ENCODE peak calls at places on chromosomes 4 and X, in four cellular contexts. One of them, this sample, is unnamed.

GRCh38 chr4:66636321-66636720 is 909.0 kb downstream of the CENPC start:
- DNase-seq in Right ventricle myocardium superior: no peak
- DNase-seq in activated naive CD4-positive, alpha-beta T cell treated with anti-CD3 and anti-CD28 coated beads, Interleukin-2, amount 50 U/mL, for 72 hours: no peak
- DNase-seq in H9: no peak
- DNase-seq in this sample: no peak

GRCh38 chr4:80081566-80081965 is 8.5 kb upstream of the ANTXR2 start:
- DNase-seq in Right ventricle myocardium superior: no peak
- DNase-seq in activated naive CD4-positive, alpha-beta T cell treated with anti-CD3 and anti-CD28 coated beads, Interleukin-2, amount 50 U/mL, for 72 hours: no peak
- DNase-seq in H9: no peak
- DNase-seq in this sample: no peak

GRCh38 chrX:42680651-42681050 is 97.3 kb downstream of the PPP1R2C start:
- DNase-seq in Right ventricle myocardium superior: no peak
- DNase-seq in activated naive CD4-positive, alpha-beta T cell treated with anti-CD3 and anti-CD28 coated beads, Interleukin-2, amount 50 U/mL, for 72 hours: no peak
- DNase-seq in H9: peak; percentile 53
- DNase-seq in this sample: peak; percentile 39

GRCh38 chrX:68832101-68832416 is 3.2 kb downstream of the EFNB1 start:
- DNase-seq in Right ventricle myocardium superior: peak; percentile 58
- DNase-seq in activated naive CD4-positive, alpha-beta T cell treated with anti-CD3 and anti-CD28 coated beads, Interleukin-2, amount 50 U/mL, for 72 hours: peak; percentile 26
- DNase-seq in H9: peak; percentile 27
- DNase-seq in this sample: peak; percentile 24

GRCh38 chr4:182144621-182145359 is 98.4 kb upstream of the TENM3 start:
- DNase-seq in Right ventricle myocardium superior: no peak
- DNase-seq in activated naive CD4-positive, alpha-beta T cell treated with anti-CD3 and anti-CD28 coated beads, Interleukin-2, amount 50 U/mL, for 72 hours: no peak
- DNase-seq in H9: peak; percentile 36
- DNase-seq in this sample: peak; percentile 77

GRCh38 chr4:150310159-150310895 is 232.1 kb downstream of the DCLK2 start:
- DNase-seq in Right ventricle myocardium superior: no peak
- DNase-seq in activated naive CD4-positive, alpha-beta T cell treated with anti-CD3 and anti-CD28 coated beads, Interleukin-2, amount 50 U/mL, for 72 hours: no peak
- DNase-seq in H9: no peak
- DNase-seq in this sample: no peak

GRCh38 chr4:113077611-113078010 is 28.2 kb downstream of the ANK2 start:
- DNase-seq in Right ventricle myocardium superior: no peak
- DNase-seq in activated naive CD4-positive, alpha-beta T cell treated with anti-CD3 and anti-CD28 coated beads, Interleukin-2, amount 50 U/mL, for 72 hours: no peak
- DNase-seq in H9: no peak
- DNase-seq in this sample: no peak

GRCh38 chrX:21479695-21480280 is 105.6 kb downstream of the CNKSR2 start:
- DNase-seq in Right ventricle myocardium superior: no peak
- DNase-seq in activated naive CD4-positive, alpha-beta T cell treated with anti-CD3 and anti-CD28 coated beads, Interleukin-2, amount 50 U/mL, for 72 hours: peak; percentile 1
- DNase-seq in H9: no peak
- DNase-seq in this sample: peak; percentile 62

GRCh38 chr4:107640157-107640556 is 79.9 kb downstream of the PAPSS1 start:
- DNase-seq in Right ventricle myocardium superior: no peak
- DNase-seq in activated naive CD4-positive, alpha-beta T cell treated with anti-CD3 and anti-CD28 coated beads, Interleukin-2, amount 50 U/mL, for 72 hours: no peak
- DNase-seq in H9: no peak
- DNase-seq in this sample: no peak

GRCh38 chr4:166594326-166594946 is 639.9 kb downstream of the SPOCK3 start:
- DNase-seq in Right ventricle myocardium superior: no peak
- DNase-seq in activated naive CD4-positive, alpha-beta T cell treated with anti-CD3 and anti-CD28 coated beads, Interleukin-2, amount 50 U/mL, for 72 hours: no peak
- DNase-seq in H9: peak; percentile 69
- DNase-seq in this sample: peak; percentile 85

GRCh38 chrX:38273453-38273852 is 52.8 kb upstream of the SRPX start:
- DNase-seq in Right ventricle myocardium superior: no peak
- DNase-seq in activated naive CD4-positive, alpha-beta T cell treated with anti-CD3 and anti-CD28 coated beads, Interleukin-2, amount 50 U/mL, for 72 hours: no peak
- DNase-seq in H9: no peak
- DNase-seq in this sample: no peak

GRCh38 chr4:123421227-123421941 is 24.8 kb downstream of the SPRY1 start:
- DNase-seq in Right ventricle myocardium superior: no peak
- DNase-seq in activated naive CD4-positive, alpha-beta T cell treated with anti-CD3 and anti-CD28 coated beads, Interleukin-2, amount 50 U/mL, for 72 hours: no peak
- DNase-seq in H9: no peak
- DNase-seq in this sample: no peak

GRCh38 chr4:20370284-20370683 is 118.6 kb downstream of the SLIT2 start:
- DNase-seq in Right ventricle myocardium superior: no peak
- DNase-seq in activated naive CD4-positive, alpha-beta T cell treated with anti-CD3 and anti-CD28 coated beads, Interleukin-2, amount 50 U/mL, for 72 hours: no peak
- DNase-seq in H9: no peak
- DNase-seq in this sample: no peak

GRCh38 chrX:140767646-140768045 is 58.1 kb downstream of the LINC00632 start:
- DNase-seq in Right ventricle myocardium superior: no peak
- DNase-seq in activated naive CD4-positive, alpha-beta T cell treated with anti-CD3 and anti-CD28 coated beads, Interleukin-2, amount 50 U/mL, for 72 hours: no peak
- DNase-seq in H9: no peak
- DNase-seq in this sample: no peak

GRCh38 chrX:63283331-63283730 is 67.8 kb downstream of the SPIN4 start:
- DNase-seq in Right ventricle myocardium superior: no peak
- DNase-seq in activated naive CD4-positive, alpha-beta T cell treated with anti-CD3 and anti-CD28 coated beads, Interleukin-2, amount 50 U/mL, for 72 hours: no peak
- DNase-seq in H9: no peak
- DNase-seq in this sample: no peak

GRCh38 chrX:103565752-103566151 is 19.6 kb upstream of the TCEAL4 start:
- DNase-seq in Right ventricle myocardium superior: no peak
- DNase-seq in activated naive CD4-positive, alpha-beta T cell treated with anti-CD3 and anti-CD28 coated beads, Interleukin-2, amount 50 U/mL, for 72 hours: no peak
- DNase-seq in H9: no peak
- DNase-seq in this sample: no peak